ENCODE peak calls at places on chromosomes 6 and 20, in six cellular contexts. G is CD8-positive, alpha-beta T cell; M is nucleus accumbens; W is GM12865; E is globus pallidus; N is lower leg skin. Y is an unnamed sample.

GRCh38 chr6:144661101-144661806 is 376.1 kb downstream of the UTRN start:
- DNase-seq in N (no peak), E (no peak), W (no peak), G (no peak), M (no peak), Y (no peak)

GRCh38 chr6:75993236-75994162 is 79.0 kb downstream of the IMPG1 start:
- DNase-seq in M (no peak), E (no peak), N (no peak), W (no peak), G (no peak), Y (no peak)

GRCh38 chr6:165845488-165845887 is 182.4 kb upstream of the PDE10A start:
- DNase-seq in M (no peak), G (no peak), E (no peak), N (no peak), W (no peak), Y (no peak)

GRCh38 chr6:45942953-45943352 is 72.7 kb downstream of the CLIC5 start:
- DNase-seq in W (no peak), M (no peak), N (no peak), G (no peak), E (no peak), Y (no peak)

GRCh38 chr6:87297115-87297514 is 25.3 kb upstream of the SMIM8 start:
- DNase-seq in E (no peak), G (no peak), W (no peak), M (no peak), N (no peak), Y (no peak)

GRCh38 chr6:8670792-8671191 is 235.4 kb upstream of the SLC35B3 start:
- DNase-seq in W (no peak), E (no peak), N (no peak), M (no peak), G (no peak), Y (no peak)

GRCh38 chr6:104704191-104704590 is 155.5 kb downstream of the HACE1 start:
- DNase-seq in E (no peak), N (no peak), M (no peak), W (no peak), G (no peak), Y (no peak)

GRCh38 chr6:81761197-81761596 is 8.7 kb upstream of the TENT5A start:
- DNase-seq in M (no peak), E (no peak), N (no peak), G (no peak), W (no peak), Y (no peak)

GRCh38 chr6:127824061-127824460 is 76.8 kb downstream of the THEMIS start:
- DNase-seq in G (no peak), N (no peak), E (no peak), M (no peak), W (no peak), Y (no peak)

GRCh38 chr6:101393291-101394251 is at the start of gene GRIK2:
- DNase-seq in W (peak; percentile 23), M (no peak), E (no peak), G (no peak), N (no peak), Y (peak; percentile 60)

GRCh38 chr6:44349904-44350649 is 7.6 kb downstream of the SPATS1 start:
- DNase-seq in M (no peak), E (no peak), W (no peak), G (no peak), N (no peak), Y (no peak)

GRCh38 chr6:11288065-11288464 is 55.6 kb upstream of the NEDD9 start:
- DNase-seq in M (no peak), E (no peak), W (no peak), N (no peak), G (no peak), Y (no peak)

GRCh38 chr6:112018619-112019416 is 35.1 kb upstream of the CCN6 start:
- DNase-seq in G (no peak), M (no peak), W (no peak), N (peak; percentile 69), E (no peak), Y (no peak)

GRCh38 chr20:53161073-53161472 is 188.9 kb downstream of the TSHZ2 start:
- DNase-seq in W (no peak), G (no peak), M (no peak), N (no peak), E (no peak), Y (no peak)

GRCh38 chr6:36028887-36029324 is 1.3 kb downstream of the MAPK14 start:
- DNase-seq in N (peak; percentile 84), W (peak; percentile 73), E (peak; percentile 40), G (peak; percentile 83), M (peak; percentile 33), Y (peak; percentile 79)